ENCODE peak calls at places on chromosomes 13 and 19, in seven cellular contexts. T is HCT116, S is H1, P is GM12878, I is HepG2, L is SK-N-SH, K is K562. C is an unnamed sample.

GRCh38 chr13:20702945-20703784 is at the start of gene IL17D:
- DNase-seq in S (peak), I (no peak), P (no peak), K (peak), L (peak), T (no peak), C (no peak)

GRCh38 chr19:18729933-18730530 is 46.6 kb downstream of the CRTC1 start:
- DNase-seq in S (no peak), I (no peak), K (no peak), T (no peak), P (no peak), L (no peak), C (no peak)

GRCh38 chr13:44271915-44272341 is 101.7 kb upstream of the SERP2 start:
- DNase-seq in S (no peak), I (no peak), L (peak), P (no peak), T (no peak), K (no peak), C (no peak)

GRCh38 chr13:46490129-46490528 is 62.8 kb upstream of the LRCH1 start:
- DNase-seq in I (no peak), S (no peak), L (peak), P (no peak), T (no peak), K (no peak), C (no peak)

GRCh38 chr13:62357887-62358645 is 942.4 kb upstream of the PCDH20 start:
- DNase-seq in T (peak), I (peak), K (no peak), P (peak), L (no peak), S (no peak), C (peak)

GRCh38 chr13:113211774-113212173 is 2.4 kb downstream of the CUL4A start:
- DNase-seq in I (peak), P (no peak), K (no peak), S (no peak), L (no peak), T (no peak), C (no peak)

GRCh38 chr19:10701955-10702307 is 692 bp downstream of the QTRT1 start:
- DNase-seq in S (no peak), L (peak), K (peak), I (peak), P (no peak), T (no peak), C (no peak)

GRCh38 chr19:32652893-32653625 is 21.9 kb downstream of the ANKRD27 start:
- DNase-seq in K (no peak), L (peak), S (no peak), P (no peak), I (no peak), T (no peak), C (no peak)

GRCh38 chr13:74641586-74641985 is 507.4 kb upstream of the KLF12 start:
- DNase-seq in I (no peak), K (no peak), S (no peak), T (no peak), L (no peak), P (no peak), C (no peak)

GRCh38 chr13:114211446-114211845 is 23.3 kb upstream of the CDC16 start:
- DNase-seq in I (no peak), K (no peak), L (no peak), T (no peak), P (no peak), S (no peak), C (no peak)

GRCh38 chr13:73622375-73622774 is 511.8 kb downstream of the KLF12 start:
- DNase-seq in P (no peak), K (no peak), L (no peak), I (no peak), T (no peak), S (no peak), C (no peak)

GRCh38 chr19:17091758-17092333 is 16.3 kb downstream of the MYO9B start:
- DNase-seq in L (no peak), S (no peak), P (no peak), I (no peak), K (peak), T (no peak), C (no peak)

GRCh38 chr13:40503966-40504591 is 162.4 kb downstream of the FOXO1 start:
- DNase-seq in K (no peak), T (no peak), S (no peak), I (peak), P (no peak), L (no peak), C (no peak)

GRCh38 chr13:90070362-90070761 is 1277.1 kb upstream of the MIR17HG start:
- DNase-seq in T (no peak), L (no peak), I (peak), P (no peak), K (no peak), S (no peak), C (no peak)

GRCh38 chr13:111058796-111059506 is 56.2 kb upstream of the ARHGEF7 start:
- DNase-seq in I (no peak), P (no peak), T (no peak), L (no peak), K (no peak), S (no peak), C (no peak)

GRCh38 chr19:38303517-38304351 is at the start of gene C19orf33:
- DNase-seq in L (no peak), P (no peak), S (peak), T (peak), K (peak), I (no peak), C (no peak)

GRCh38 chr19:14030997-14031718 is 404 bp upstream of the IL27RA start:
- DNase-seq in K (no peak), P (no peak), T (no peak), I (no peak), S (no peak), L (peak), C (no peak)

GRCh38 chr19:5321851-5322681 is 18.5 kb downstream of the PTPRS start:
- DNase-seq in L (peak), I (no peak), K (peak), P (peak), S (no peak), T (no peak), C (no peak)

GRCh38 chr19:52527954-52528326 is 472 bp downstream of the ZNF808 start:
- DNase-seq in I (no peak), S (peak), P (no peak), T (no peak), K (peak), L (peak), C (no peak)

GRCh38 chr13:109699628-109700071 is 86.7 kb downstream of the IRS2 start:
- DNase-seq in K (no peak), L (no peak), T (no peak), I (no peak), S (peak), P (no peak), C (no peak)

GRCh38 chr13:44574466-44574855 is 1.7 kb downstream of the TSC22D1 start:
- DNase-seq in K (no peak), P (no peak), S (no peak), I (no peak), L (no peak), T (no peak), C (no peak)

GRCh38 chr13:19818223-19818842 is 35.6 kb upstream of the PSPC1 start:
- DNase-seq in T (peak), S (peak), L (peak), I (peak), P (no peak), K (peak), C (peak)

GRCh38 chr13:22047082-22047784 is 376.4 kb downstream of the FGF9 start:
- DNase-seq in L (no peak), T (peak), K (no peak), P (no peak), I (peak), S (no peak), C (no peak)

GRCh38 chr13:64206430-64207225 is 2791.0 kb upstream of the PCDH20 start:
- DNase-seq in L (no peak), T (no peak), S (no peak), I (no peak), K (no peak), P (no peak), C (no peak)

GRCh38 chr19:54137913-54138776 is 583 bp downstream of the CNOT3 start:
- DNase-seq in T (no peak), K (peak), I (no peak), S (peak), P (no peak), L (peak), C (no peak)

GRCh38 chr19:13001502-13002388 is 6.5 kb downstream of the NFIX start:
- DNase-seq in T (no peak), S (no peak), I (no peak), P (no peak), K (no peak), L (no peak), C (no peak)

GRCh38 chr13:27953671-27954405 is 15.3 kb downstream of the CDX2 start:
- DNase-seq in I (peak), P (no peak), T (peak), K (peak), S (peak), L (peak), C (no peak)

GRCh38 chr13:110524484-110525254 is 36.9 kb downstream of the RAB20 start:
- DNase-seq in K (peak), T (no peak), P (no peak), I (no peak), L (peak), S (no peak), C (no peak)

GRCh38 chr19:39969266-39969665 is 1.7 kb upstream of the PSMC4 start:
- DNase-seq in P (no peak), K (no peak), S (no peak), L (no peak), I (peak), T (no peak), C (no peak)

GRCh38 chr13:105202384-105202783 is 1333.1 kb downstream of the EFNB2 start:
- DNase-seq in L (peak), I (no peak), K (no peak), T (peak), P (no peak), S (no peak), C (no peak)

GRCh38 chr13:106534844-106535551 is 464 bp downstream of the EFNB2 start:
- DNase-seq in L (no peak), I (no peak), K (no peak), T (no peak), S (peak), P (no peak), C (no peak)

DNA sequence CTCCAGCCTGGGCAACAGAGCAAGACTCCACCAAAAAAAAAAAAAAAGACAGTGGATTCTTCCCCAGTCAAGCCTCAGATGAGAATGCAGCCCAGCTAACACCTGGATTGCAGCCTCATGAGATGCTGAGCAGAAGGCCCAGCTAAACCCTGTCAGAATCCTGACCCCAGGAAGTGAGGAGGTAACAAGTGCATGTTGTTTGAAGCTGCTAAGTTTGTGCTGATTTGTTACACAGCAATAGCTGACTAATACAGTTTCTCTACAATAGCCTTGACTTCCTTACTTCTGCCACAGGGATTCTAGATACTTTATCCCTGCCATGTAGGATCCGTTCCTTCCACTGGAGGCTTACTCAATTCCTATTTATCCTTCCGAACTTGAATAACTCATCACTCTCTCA is 20.5 kb downstream of the TMPRSS9 start:
- DNase-seq in I (no peak), T (no peak), P (no peak), S (no peak), K (no peak), L (no peak), C (no peak)
- TF ChIP-seq YY1 in I (no peak), T (no peak), P (no peak), S (no peak), K (no peak), L (no peak), C (no peak)

GRCh38 chr19:46634045-46634655 is 1.9 kb downstream of the GNG8 start:
- DNase-seq in L (peak), T (peak), P (no peak), S (peak), I (no peak), K (peak), C (peak)
- H3K9ac ChIP-seq in L (no peak), T (peak), P (no peak), S (no peak), I (no peak), K (peak), C (no peak)

DNA sequence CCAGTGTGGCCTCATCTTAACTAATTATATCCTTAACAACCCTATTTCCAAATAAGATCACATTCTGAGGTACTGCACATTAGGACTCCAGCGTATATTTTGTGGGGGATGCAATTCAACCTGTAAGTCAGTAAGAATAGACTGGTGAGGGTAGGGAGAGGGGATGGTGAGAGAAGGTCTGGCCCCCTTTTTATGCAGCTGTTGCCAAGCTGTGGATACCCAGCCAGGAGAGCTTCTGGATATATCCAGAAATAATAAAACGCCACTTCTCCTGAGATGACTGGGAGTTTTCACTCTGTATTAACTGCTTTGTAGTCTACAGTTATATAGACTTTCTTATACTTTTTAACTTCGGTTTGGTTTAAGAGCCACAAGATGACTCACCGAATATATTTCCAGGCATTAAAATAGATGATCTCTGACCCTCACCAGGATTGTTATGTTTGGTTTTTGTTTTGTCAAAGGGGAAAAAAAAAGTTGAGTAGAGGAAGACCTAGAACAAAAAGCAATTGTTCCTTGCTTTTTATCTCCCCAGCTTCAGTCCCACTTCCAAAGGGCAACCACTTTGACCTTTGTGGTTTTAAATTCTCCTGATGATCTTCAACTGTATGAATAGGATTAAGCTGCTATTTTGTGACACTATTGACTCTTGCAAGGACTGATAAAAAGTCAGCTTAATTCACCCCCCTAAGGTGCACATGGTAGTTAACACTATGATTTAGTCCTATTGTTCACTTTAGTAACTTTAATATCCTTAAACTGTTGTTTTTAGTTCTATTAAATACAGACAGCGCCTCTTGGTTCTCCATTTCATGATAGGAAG is 3.1 kb upstream of the NEK3 start:
- DNase-seq in P (no peak), K (no peak), T (peak), S (no peak), I (peak), L (no peak), C (no peak)
- TF ChIP-seq YY1 in P (no peak), K (no peak), T (no peak), S (no peak), I (no peak), L (no peak), C (no peak)

DNA sequence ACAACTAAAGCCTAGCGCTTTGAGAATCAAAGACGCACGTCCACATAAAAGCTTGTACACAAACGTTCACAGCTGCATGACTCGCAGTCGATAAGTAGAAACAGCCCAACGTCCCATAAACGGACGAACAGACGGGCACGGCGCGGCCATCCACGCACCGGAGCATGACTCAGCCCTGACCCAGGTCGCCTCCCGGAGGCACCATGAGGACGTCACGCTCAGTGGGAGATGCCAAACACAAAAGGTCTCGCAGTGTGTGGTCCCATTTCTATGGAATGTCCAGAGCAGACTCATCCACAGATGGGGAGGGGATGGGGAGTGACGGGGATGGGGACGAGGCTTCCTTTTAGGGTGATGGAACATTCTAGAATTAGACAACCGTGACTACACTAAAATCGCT is 9.4 kb downstream of the POLRMT start:
- DNase-seq in S (no peak), K (no peak), P (no peak), L (no peak), T (no peak), I (no peak), C (no peak)
- H3K9ac ChIP-seq in S (no peak), K (no peak), P (no peak), L (no peak), T (no peak), I (no peak), C (no peak)

GRCh38 chr19:28700176-28700575 is 512.8 kb downstream of the UQCRFS1 start:
- DNase-seq in K (no peak), S (no peak), P (no peak), T (no peak), L (no peak), I (no peak), C (no peak)

GRCh38 chr19:28703400-28703956 is 509.5 kb downstream of the UQCRFS1 start:
- DNase-seq in I (no peak), S (no peak), T (no peak), L (no peak), P (no peak), K (no peak), C (no peak)

GRCh38 chr19:28706693-28707092 is 506.3 kb downstream of the UQCRFS1 start:
- DNase-seq in K (no peak), I (no peak), S (no peak), L (no peak), P (no peak), T (no peak), C (no peak)

GRCh38 chr19:28701491-28701890 is 511.5 kb downstream of the UQCRFS1 start:
- DNase-seq in K (no peak), I (no peak), P (no peak), L (no peak), S (no peak), T (no peak), C (no peak)

GRCh38 chr19:28705008-28705407 is 507.9 kb downstream of the UQCRFS1 start:
- DNase-seq in T (no peak), I (peak), L (no peak), K (peak), P (no peak), S (no peak), C (peak)
- TF ChIP-seq YY1 in T (no peak), I (no peak), L (no peak), K (no peak), P (no peak), S (no peak), C (no peak)

GRCh38 chr19:46131485-46132143 is 7.1 kb upstream of the IGFL3 start:
- DNase-seq in T (no peak), S (no peak), L (no peak), P (no peak), I (no peak), K (no peak), C (no peak)
- H3K9ac ChIP-seq in T (no peak), S (peak), L (peak), P (no peak), I (no peak), K (no peak), C (no peak)

GRCh38 chr13:36062249-36062648 is 68.9 kb downstream of the DCLK1 start:
- DNase-seq in T (no peak), L (no peak), P (no peak), S (no peak), I (no peak), K (no peak), C (no peak)
- TF ChIP-seq YY1 in T (no peak), L (no peak), P (no peak), S (no peak), I (no peak), K (no peak), C (no peak)

DNA sequence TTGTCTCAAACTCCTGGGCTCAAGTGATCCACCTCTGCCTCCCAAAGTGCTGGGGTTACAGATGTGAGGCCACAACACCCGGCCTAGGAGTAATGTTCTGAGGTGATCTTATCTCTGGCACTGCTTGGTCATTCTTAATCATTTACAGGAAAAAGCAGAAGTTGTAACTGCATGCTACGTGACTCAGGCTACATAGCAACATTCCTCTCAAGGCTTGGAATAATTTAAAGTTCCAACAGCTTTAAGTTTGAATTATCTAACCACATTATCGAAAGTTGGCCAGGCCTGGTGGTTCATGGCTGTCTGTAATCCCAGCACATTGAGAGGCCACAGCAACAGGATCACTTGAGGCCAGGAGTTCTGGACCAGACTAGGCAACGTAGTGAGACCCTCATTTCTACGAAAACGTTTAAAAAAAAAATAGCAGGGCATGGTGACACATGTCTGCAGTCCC is 3.9 kb upstream of the B9D2 start:
- DNase-seq in L (no peak), S (no peak), I (no peak), P (no peak), T (no peak), K (peak), C (no peak)
- H3K9ac ChIP-seq in L (peak), S (no peak), I (no peak), P (peak), T (peak), K (peak), C (no peak)

GRCh38 chr13:94520001-94520400 is 40.5 kb upstream of the DCT start:
- DNase-seq in I (no peak), T (no peak), L (no peak), K (no peak), P (no peak), S (no peak), C (no peak)

GRCh38 chr13:94516456-94516855 is 37.0 kb upstream of the DCT start:
- DNase-seq in K (no peak), P (no peak), L (no peak), T (no peak), I (no peak), S (no peak), C (no peak)

GRCh38 chr13:94515352-94515751 is 35.9 kb upstream of the DCT start:
- DNase-seq in K (no peak), I (no peak), L (no peak), P (no peak), T (no peak), S (no peak), C (no peak)

GRCh38 chr13:94515911-94516310 is 36.4 kb upstream of the DCT start:
- DNase-seq in K (peak), I (no peak), L (no peak), T (no peak), P (no peak), S (no peak), C (no peak)
- TF ChIP-seq YY1 in K (no peak), I (no peak), L (no peak), T (no peak), P (no peak), S (no peak), C (no peak)

C was measured in NT2/D1.